ENCODE peak calls at places on chromosome 6, in ten cellular contexts. J is Panc1, E is esophagus squamous epithelium, U is choroid plexus epithelial cell, D is kidney, M is AG04450, G is AG04449, Y is A549, R is thoracic aorta, B is GM06990. C is an unnamed sample.

GRCh38 chr6:84361372-84362179 is 134.1 kb upstream of the CEP162 start:
- DNase-seq in J (no peak), E (no peak), U (no peak), D (no peak), M (no peak), G (no peak), Y (no peak), R (no peak), B (peak), C (no peak)

GRCh38 chr6:31905041-31905440 is 3.2 kb upstream of the ZBTB12 start:
- DNase-seq in J (no peak), E (no peak), U (no peak), D (no peak), M (no peak), G (no peak), Y (no peak), R (no peak), B (no peak), C (no peak)

GRCh38 chr6:80457044-80457933 is 350.8 kb downstream of the BCKDHB start:
- DNase-seq in J (no peak), E (no peak), U (peak), D (no peak), M (peak), G (peak), Y (no peak), R (peak), B (no peak), C (peak)

GRCh38 chr6:41570270-41570615 is 24.1 kb downstream of the FOXP4 start:
- DNase-seq in J (no peak), E (no peak), U (no peak), D (no peak), M (no peak), G (no peak), Y (no peak), R (no peak), B (no peak), C (no peak)

GRCh38 chr6:29790626-29791025 is 37.0 kb upstream of the HLA-G start:
- DNase-seq in J (no peak), E (no peak), U (no peak), D (no peak), M (no peak), G (no peak), Y (no peak), R (no peak), B (no peak), C (peak)

GRCh38 chr6:153231048-153231635 is 100.1 kb upstream of the RGS17 start:
- DNase-seq in J (peak), E (no peak), U (peak), D (no peak), M (peak), G (no peak), Y (peak), R (peak), B (no peak), C (peak)

GRCh38 chr6:35511980-35512379 is 716 bp downstream of the TULP1 start:
- DNase-seq in J (no peak), E (no peak), U (no peak), D (no peak), M (no peak), G (no peak), Y (no peak), R (no peak), B (no peak), C (no peak)

GRCh38 chr6:90707223-90707622 is 120.4 kb upstream of the MAP3K7 start:
- DNase-seq in J (no peak), E (no peak), U (no peak), D (no peak), M (no peak), G (no peak), Y (no peak), R (no peak), B (no peak), C (no peak)

GRCh38 chr6:94099072-94099471 is 679.7 kb upstream of the EPHA7 start:
- DNase-seq in J (no peak), E (no peak), U (no peak), D (no peak), M (no peak), G (no peak), Y (no peak), R (no peak), B (no peak), C (no peak)

DNA sequence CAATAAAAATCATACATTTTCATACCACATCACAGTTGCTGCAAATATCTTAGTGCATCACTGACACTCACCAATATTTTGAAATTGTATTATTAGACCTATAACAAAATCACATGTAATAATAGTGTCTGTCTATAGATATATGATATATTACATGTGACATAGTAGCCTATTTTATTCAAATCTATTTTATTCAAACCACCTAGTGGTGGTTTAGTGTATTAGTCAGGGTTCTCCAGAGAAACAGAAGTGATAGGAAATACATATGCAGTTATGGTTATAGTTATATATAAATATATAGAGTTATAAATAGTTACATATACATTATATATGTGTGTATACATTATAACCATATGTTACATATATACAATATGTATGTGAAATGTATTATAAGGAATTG is 366.5 kb upstream of the ARID1B start:
- DNase-seq in J (no peak), E (no peak), U (no peak), D (no peak), M (no peak), G (no peak), Y (no peak), R (no peak), B (no peak), C (no peak)
- TF ChIP-seq CTCF in J (peak), E (no peak), U (peak), D (no peak), M (peak), G (no peak), Y (no peak), R (no peak), B (peak), C (peak)

GRCh38 chr6:158290040-158290439 is 22.2 kb upstream of the TULP4 start:
- DNase-seq in J (no peak), E (no peak), U (no peak), D (no peak), M (no peak), G (no peak), Y (no peak), R (no peak), B (peak), C (no peak)
- TF ChIP-seq CTCF in J (no peak), E (no peak), U (no peak), D (no peak), M (no peak), G (no peak), Y (no peak), R (no peak), B (no peak), C (no peak)

DNA sequence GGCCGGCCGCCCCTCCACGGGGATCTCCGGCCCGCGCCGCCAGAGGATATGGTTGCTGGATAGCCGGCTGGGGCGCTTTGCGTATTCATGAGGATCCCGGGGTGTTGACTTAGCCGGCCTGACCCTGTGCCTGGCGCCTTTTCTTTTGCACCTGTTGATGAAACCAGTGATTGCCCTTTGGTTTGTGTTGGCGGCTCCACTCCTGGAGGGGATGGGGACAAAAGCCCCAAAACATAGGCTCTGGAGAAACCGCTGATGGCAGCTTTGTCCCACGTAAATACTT is 575 bp downstream of the SYNJ2 start:
- DNase-seq in J (no peak), E (no peak), U (peak), D (no peak), M (no peak), G (no peak), Y (peak), R (no peak), B (no peak), C (peak)
- TF ChIP-seq CTCF in J (no peak), E (no peak), U (no peak), D (no peak), M (no peak), G (no peak), Y (no peak), R (no peak), B (no peak), C (no peak)

DNA sequence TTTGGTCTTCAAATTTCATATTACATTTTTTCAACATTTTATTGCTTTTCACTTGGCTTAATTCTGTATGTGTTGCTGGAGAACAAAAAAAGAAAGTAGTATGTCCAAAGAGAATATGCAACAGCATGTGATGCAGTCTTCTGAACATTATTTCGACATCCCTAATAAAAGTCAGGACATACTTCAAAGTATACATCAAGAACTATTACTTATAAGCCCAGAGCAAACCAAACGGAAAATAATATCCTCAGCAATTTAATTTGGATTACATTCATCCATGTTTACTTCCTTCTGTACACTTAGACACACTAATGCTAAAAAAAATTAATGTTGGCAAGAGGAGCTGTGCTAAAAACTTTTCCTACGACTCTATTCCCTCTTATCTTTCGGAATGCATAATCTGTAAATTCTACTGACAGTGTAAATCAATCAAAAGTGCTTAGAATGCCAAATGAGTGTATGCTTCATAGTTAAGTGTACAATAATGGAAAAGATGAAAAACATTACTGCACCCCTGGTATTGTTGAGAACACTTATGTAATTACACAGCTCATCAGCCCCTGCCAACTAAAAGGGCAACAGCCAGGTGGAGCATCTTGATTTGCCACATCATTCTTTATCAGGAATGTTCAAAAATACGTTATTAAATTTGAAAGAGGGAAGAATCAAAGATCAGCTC is 301.2 kb upstream of the HSF2 start:
- DNase-seq in J (no peak), E (no peak), U (no peak), D (no peak), M (no peak), G (no peak), Y (no peak), R (no peak), B (no peak), C (no peak)
- TF ChIP-seq CTCF in J (no peak), E (no peak), U (no peak), D (no peak), M (no peak), G (no peak), Y (no peak), R (no peak), B (no peak), C (no peak)

GRCh38 chr6:14501240-14501639 is 383.7 kb downstream of the CD83 start:
- DNase-seq in J (no peak), E (no peak), U (no peak), D (no peak), M (no peak), G (no peak), Y (no peak), R (no peak), B (no peak), C (no peak)

GRCh38 chr6:14499804-14500203 is 382.2 kb downstream of the CD83 start:
- DNase-seq in J (no peak), E (no peak), U (peak), D (no peak), M (peak), G (peak), Y (no peak), R (no peak), B (no peak), C (no peak)

GRCh38 chr6:14498748-14499147 is 381.2 kb downstream of the CD83 start:
- DNase-seq in J (no peak), E (no peak), U (no peak), D (no peak), M (no peak), G (no peak), Y (no peak), R (no peak), B (no peak), C (no peak)

GRCh38 chr6:14501914-14502313 is 384.3 kb downstream of the CD83 start:
- DNase-seq in J (no peak), E (no peak), U (peak), D (no peak), M (no peak), G (no peak), Y (no peak), R (no peak), B (no peak), C (no peak)

GRCh38 chr6:14499309-14499708 is 381.7 kb downstream of the CD83 start:
- DNase-seq in J (no peak), E (no peak), U (no peak), D (no peak), M (no peak), G (no peak), Y (no peak), R (no peak), B (no peak), C (no peak)
- TF ChIP-seq CTCF in J (no peak), E (no peak), U (no peak), D (no peak), M (no peak), G (no peak), Y (no peak), R (no peak), B (no peak), C (no peak)

GRCh38 chr6:163554663-163555062 is 140.1 kb downstream of the QKI start:
- DNase-seq in J (no peak), E (no peak), U (peak), D (peak), M (no peak), G (no peak), Y (peak), R (no peak), B (no peak), C (peak)
- TF ChIP-seq CTCF in J (peak), E (peak), U (peak), D (peak), M (peak), G (peak), Y (peak), R (no peak), B (peak), C (peak)

DNA sequence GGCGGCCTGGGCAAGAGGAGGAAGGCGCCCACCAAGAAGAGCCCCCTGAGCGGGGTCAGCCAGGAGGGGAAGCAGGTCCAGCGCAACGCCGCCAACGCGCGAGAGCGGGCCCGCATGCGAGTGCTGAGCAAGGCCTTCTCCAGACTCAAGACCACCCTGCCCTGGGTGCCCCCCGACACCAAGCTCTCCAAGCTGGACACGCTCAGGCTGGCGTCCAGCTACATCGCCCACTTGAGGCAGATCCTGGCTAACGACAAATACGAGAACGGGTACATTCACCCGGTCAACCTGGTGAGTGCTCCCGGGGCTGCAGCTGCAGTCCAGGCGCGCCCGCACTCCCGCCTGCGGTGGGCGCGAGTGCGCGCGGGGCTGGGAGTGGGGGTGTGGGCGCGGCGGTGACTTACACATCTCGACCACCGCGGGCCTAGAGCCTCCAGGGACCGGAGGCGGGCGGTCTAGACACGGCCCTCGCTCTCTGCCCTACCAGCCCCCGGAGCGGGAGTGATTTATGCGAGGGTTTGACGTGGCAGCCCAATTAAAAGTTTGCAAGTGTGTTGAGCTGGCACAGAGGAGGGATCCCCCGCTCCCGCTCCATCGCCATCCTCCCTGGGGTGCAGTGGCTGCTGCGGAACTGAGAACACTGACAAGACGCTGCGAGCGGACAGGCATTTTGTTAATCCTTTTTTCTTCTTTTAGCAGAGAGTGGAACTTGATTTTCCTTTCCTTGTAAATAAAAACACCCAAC is 816 bp downstream of the TCF21 start:
- DNase-seq in J (no peak), E (no peak), U (peak), D (peak), M (no peak), G (no peak), Y (no peak), R (no peak), B (no peak), C (no peak)
- TF ChIP-seq CTCF in J (no peak), E (no peak), U (peak), D (no peak), M (peak), G (peak), Y (no peak), R (no peak), B (no peak), C (no peak)

C was measured in MCF 10A.